ENCODE peak calls at places on chromosomes 5 and 9, in eight cellular contexts. L is Peyer's patch; K is T follicular helper cell; Y is nephron progenitor cell; G is Right ventricle myocardium superior; F is NCI-H345; X is progenitor cell of endocrine pancreas; M is activated naive CD4-positive, alpha-beta T cell treated with Interleukin-2 at 50 U/mL for 16 hours. I is an unnamed sample.

GRCh38 chr5:135822959-135823358 is 11.5 kb upstream of the SLC25A48 start:
- DNase-seq in L (no peak), F (no peak), X (no peak), M (no peak), Y (no peak), G (no peak), K (no peak), I (no peak)

GRCh38 chr5:4938941-4939546 is 201.1 kb upstream of the ADAMTS16 start:
- DNase-seq in G (no peak), Y (no peak), M (no peak), F (no peak), L (no peak), K (no peak), X (no peak), I (no peak)

GRCh38 chr5:138179277-138179857 is 455 bp downstream of the KIF20A start:
- DNase-seq in F (no peak), X (no peak), Y (peak), G (no peak), K (no peak), M (no peak), L (no peak), I (no peak)

GRCh38 chr5:145834554-145834916 is 607 bp downstream of the PRELID2 start:
- DNase-seq in L (no peak), K (no peak), X (no peak), F (no peak), M (no peak), Y (no peak), G (no peak), I (no peak)

GRCh38 chr9:123069010-123069481 is 35.6 kb downstream of the GPR21 start:
- DNase-seq in Y (no peak), G (no peak), K (no peak), X (no peak), L (no peak), M (no peak), F (no peak), I (no peak)

GRCh38 chr9:91420471-91421021 is 3.1 kb downstream of the NFIL3 start:
- DNase-seq in Y (no peak), F (no peak), G (no peak), M (no peak), X (no peak), K (no peak), L (no peak), I (no peak)

GRCh38 chr5:32298056-32298420 is 14.7 kb downstream of the MTMR12 start:
- DNase-seq in M (no peak), X (no peak), L (no peak), F (no peak), Y (no peak), K (no peak), G (no peak), I (no peak)

GRCh38 chr9:126836216-126836615 is 24.2 kb upstream of the ZBTB34 start:
- DNase-seq in X (no peak), K (no peak), F (no peak), G (no peak), M (no peak), Y (no peak), L (no peak), I (no peak)

GRCh38 chr9:2050236-2050635 is 35.1 kb downstream of the SMARCA2 start:
- DNase-seq in Y (no peak), F (no peak), G (no peak), K (no peak), X (no peak), L (no peak), M (no peak), I (no peak)

GRCh38 chr9:127679506-127679905 is 27.3 kb upstream of the CFAP157 start:
- DNase-seq in F (no peak), L (no peak), Y (no peak), M (no peak), G (no peak), X (no peak), K (no peak), I (no peak)

GRCh38 chr5:175797521-175798038 is 73.8 kb upstream of the CPLX2 start:
- DNase-seq in Y (peak), G (no peak), K (no peak), L (no peak), X (no peak), M (no peak), F (peak), I (no peak)

GRCh38 chr5:149345147-149345891 is at the start of gene GRPEL2:
- DNase-seq in X (peak), L (peak), F (peak), K (peak), M (peak), G (peak), Y (peak), I (peak)

GRCh38 chr5:135055385-135055784 is 21.4 kb upstream of the PITX1 start:
- DNase-seq in K (no peak), Y (no peak), G (peak), X (no peak), L (no peak), M (no peak), F (no peak), I (no peak)

GRCh38 chr9:107019216-107019615 is 156.2 kb downstream of the ZNF462 start:
- DNase-seq in K (no peak), M (no peak), L (no peak), F (no peak), X (no peak), G (no peak), Y (no peak), I (no peak)

GRCh38 chr9:126465977-126466376 is 139.3 kb downstream of the MVB12B start:
- DNase-seq in Y (no peak), L (no peak), M (no peak), X (no peak), K (no peak), G (no peak), F (no peak), I (no peak)

GRCh38 chr9:80285325-80285724 is 713.6 kb downstream of the TLE4 start:
- DNase-seq in M (no peak), G (no peak), K (no peak), Y (no peak), X (no peak), F (no peak), L (no peak), I (no peak)

GRCh38 chr5:72608297-72608696 is 101.1 kb upstream of the ZNF366 start:
- DNase-seq in Y (no peak), M (no peak), G (no peak), K (no peak), F (no peak), X (no peak), L (no peak), I (no peak)

GRCh38 chr9:132806723-132807421 is 71.2 kb downstream of the AK8 start:
- DNase-seq in X (no peak), K (no peak), Y (no peak), M (no peak), L (no peak), F (no peak), G (no peak), I (no peak)

GRCh38 chr5:107388111-107388861 is 282.5 kb downstream of the EFNA5 start:
- DNase-seq in G (no peak), M (no peak), K (no peak), X (no peak), Y (no peak), F (no peak), L (no peak), I (no peak)

GRCh38 chr9:3177362-3177761 is 333.5 kb upstream of the PUM3 start:
- DNase-seq in Y (no peak), X (no peak), G (no peak), M (no peak), L (no peak), K (no peak), F (no peak), I (peak)

GRCh38 chr9:93826209-93826608 is 128.9 kb downstream of the BARX1 start:
- DNase-seq in X (peak), L (peak), M (peak), F (no peak), G (no peak), Y (no peak), K (peak), I (peak)

GRCh38 chr9:93112864-93113389 is 16.9 kb downstream of the CARD19 start:
- DNase-seq in F (no peak), Y (no peak), G (peak), M (no peak), L (peak), X (no peak), K (no peak), I (peak)

I was measured in left colon.